ENCODE peak calls at places on chromosomes 6 and 20, in ten cellular contexts. Z is activated effector memory CD4-positive, alpha-beta T cell treated with anti-CD3 and anti-CD28 coated beads, Interleukin-2, amount 50 U/mL, for 16 hours; S is activated CD4-positive, CD25-positive, alpha-beta regulatory T cell treated with anti-CD3 and anti-CD28 coated beads, Interleukin-2, amount 50 U/mL, for 72 hours; F is SK-MEL-5; V is NCI-H1092 treated with DMSO at 0.1 percent for 48 hours; H is stimulated activated CD4-positive, alpha-beta T cell treated with anti-CD3 and anti-CD28 coated beads, Interleukin-2, amount 100 ng/mL, for 48 hours; M is midbrain; R is CD4-positive, CD25-positive, alpha-beta regulatory T cell; I is GM03348; A is skeletal muscle cell. Y is an unnamed sample.

GRCh38 chr6:116201538-116201937 is 52.3 kb downstream of the TSPYL4 start:
- DNase-seq in V (no peak), A (no peak), F (no peak), M (no peak), H (no peak), R (no peak), Z (no peak), I (no peak), S (no peak), Y (no peak)

GRCh38 chr6:84048588-84048987 is 15.0 kb downstream of the MRAP2 start:
- DNase-seq in Z (no peak), M (no peak), F (no peak), I (no peak), A (no peak), S (no peak), R (no peak), H (no peak), V (no peak), Y (no peak)

GRCh38 chr6:135774006-135774405 is 77.5 kb upstream of the PDE7B start:
- DNase-seq in F (no peak), S (no peak), M (no peak), A (no peak), H (no peak), I (no peak), R (no peak), V (no peak), Z (no peak), Y (no peak)

GRCh38 chr6:169250660-169251059 is 3.0 kb downstream of the THBS2 start:
- DNase-seq in A (peak), Z (peak), V (no peak), R (no peak), S (no peak), M (peak), H (no peak), F (peak), I (peak), Y (no peak)

GRCh38 chr20:37534401-37535157 is 6.9 kb upstream of the BLCAP start:
- DNase-seq in M (peak), Z (peak), F (peak), S (no peak), A (no peak), I (peak), H (peak), V (peak), R (peak), Y (peak)

GRCh38 chr6:4380881-4381281 is 245.5 kb upstream of the ECI2 start:
- DNase-seq in Z (no peak), R (no peak), M (no peak), V (no peak), F (no peak), S (no peak), A (no peak), I (no peak), H (no peak), Y (no peak)

GRCh38 chr20:11451793-11452291 is 465.9 kb upstream of the BTBD3 start:
- DNase-seq in H (no peak), A (no peak), I (no peak), R (no peak), S (no peak), M (no peak), F (peak), Z (no peak), V (no peak), Y (no peak)

GRCh38 chr20:2746636-2747265 is 53.7 kb downstream of the CPXM1 start:
- DNase-seq in S (no peak), A (no peak), M (no peak), I (no peak), R (no peak), Z (peak), H (no peak), F (no peak), V (no peak), Y (no peak)

GRCh38 chr6:167760979-167761793 is 65.5 kb upstream of the AFDN start:
- DNase-seq in R (no peak), V (no peak), I (no peak), S (no peak), M (peak), Z (no peak), H (no peak), F (peak), A (peak), Y (no peak)

GRCh38 chr6:53567701-53568100 is 22.8 kb upstream of the GCLC start:
- DNase-seq in S (no peak), Z (no peak), M (no peak), V (no peak), A (no peak), F (no peak), I (no peak), H (no peak), R (no peak), Y (no peak)

GRCh38 chr20:56518999-56519398 is 5.5 kb upstream of the FAM209A start:
- DNase-seq in I (no peak), S (no peak), H (no peak), V (no peak), F (no peak), R (no peak), Z (no peak), M (no peak), A (no peak), Y (no peak)

Y was measured in activated T-cell treated with anti-CD3 and anti-CD28 coated beads, Interleukin-2, amount 50 U/mL, for 72 hours.